ENCODE peak calls at places on chromosome 12, in five cellular contexts. M is prostate gland, F is PC-9, J is ovary, K is A549. L is an unnamed sample. For H3K4me1, the result is how much of the 10 kb centered on the place peaks cover.

GRCh38 chr12:53096089-53096741 is 1.3 kb upstream of the IGFBP6 start:
- DNase-seq in M (no peak), K (no peak), F (no peak), J (peak), L (peak)

GRCh38 chr12:120972870-120973543 is 5.3 kb upstream of the HNF1A start:
- DNase-seq in M (no peak), J (no peak), K (no peak), F (peak), L (no peak)

GRCh38 chr12:14845350-14845750 is 2.0 kb upstream of the ART4 start:
- DNase-seq in M (peak), F (peak), J (peak), K (peak), L (peak)

GRCh38 chr12:67182551-67182950 is 86.6 kb upstream of the CAND1 start:
- DNase-seq in K (no peak), J (no peak), M (no peak), F (no peak), L (no peak)

GRCh38 chr12:79252358-79253075 is 387.9 kb downstream of the SYT1 start:
- DNase-seq in J (no peak), F (no peak), K (no peak), M (no peak), L (no peak)

GRCh38 chr12:109020750-109021380 is at the start of gene SVOP:
- DNase-seq in J (peak), F (peak), M (peak), K (peak), L (peak)

GRCh38 chr12:55717397-55718007 is 1.7 kb downstream of the BLOC1S1 start:
- DNase-seq in J (no peak), F (no peak), M (no peak), K (no peak), L (no peak)

GRCh38 chr12:49763006-49763591 is 21.7 kb downstream of the TMBIM6 start:
- DNase-seq in F (no peak), J (peak), K (peak), M (peak), L (peak)

GRCh38 chr12:47547077-47547476 is 158.8 kb downstream of the RPAP3 start:
- DNase-seq in F (no peak), M (no peak), J (no peak), K (peak), L (no peak)

GRCh38 chr12:3989218-3989550 is 116.0 kb upstream of the PARP11 start:
- DNase-seq in F (no peak), J (no peak), M (no peak), K (no peak), L (no peak)

GRCh38 chr12:106647793-106648514 is 65.2 kb downstream of the RFX4 start:
- DNase-seq in F (no peak), J (no peak), M (no peak), K (no peak), L (no peak)

GRCh38 chr12:107236824-107237467 is 143.6 kb upstream of the CRY1 start:
- DNase-seq in J (no peak), F (peak), K (no peak), M (no peak), L (no peak)

GRCh38 chr12:118645219-118645618 is 268.9 kb downstream of the SUDS3 start:
- DNase-seq in J (no peak), F (no peak), M (no peak), K (peak), L (no peak)

GRCh38 chr12:122956028-122956427 is 10.2 kb downstream of the ABCB9 start:
- DNase-seq in M (no peak), J (no peak), K (no peak), F (no peak), L (no peak)

GRCh38 chr12:70379856-70380255 is 13.8 kb downstream of the KCNMB4 start:
- DNase-seq in M (no peak), F (no peak), J (no peak), K (no peak), L (no peak)

GRCh38 chr12:117853600-117853999 is 115.2 kb downstream of the KSR2 start:
- DNase-seq in F (peak), K (peak), J (no peak), M (peak), L (peak)

GRCh38 chr12:132319991-132320570 is 9.3 kb downstream of the GALNT9 start:
- DNase-seq in J (no peak), F (no peak), K (no peak), M (no peak), L (no peak)

GRCh38 chr12:122206111-122206881 is 2.8 kb downstream of the B3GNT4 start:
- DNase-seq in F (no peak), M (no peak), K (no peak), J (no peak), L (no peak)

GRCh38 chr12:68247785-68248184 is 5.6 kb downstream of the IL22 start:
- DNase-seq in F (no peak), J (no peak), K (no peak), M (no peak), L (no peak)

GRCh38 chr12:113500662-113501435 is 29.2 kb upstream of the LHX5 start:
- DNase-seq in F (no peak), K (no peak), M (no peak), J (no peak), L (no peak)

GRCh38 chr12:122076743-122077495 is 1.6 kb upstream of the MLXIP start:
- DNase-seq in M (no peak), J (peak), F (no peak), K (no peak), L (no peak)

GRCh38 chr12:79423560-79423959 is 267.2 kb downstream of the PAWR start:
- DNase-seq in F (no peak), M (no peak), J (no peak), K (no peak), L (no peak)

GRCh38 chr12:82174936-82175335 is 183.3 kb downstream of the CCDC59 start:
- DNase-seq in F (no peak), J (no peak), K (no peak), M (no peak), L (no peak)

GRCh38 chr12:4032906-4033628 is 159.9 kb upstream of the PARP11 start:
- DNase-seq in J (no peak), K (no peak), M (no peak), F (no peak), L (no peak)

GRCh38 chr12:22881878-22882277 is 256.9 kb downstream of the ETNK1 start:
- DNase-seq in K (no peak), F (no peak), J (no peak), M (no peak), L (no peak)

GRCh38 chr12:121893901-121894540 is 5.4 kb downstream of the PSMD9 start:
- DNase-seq in M (peak), F (peak), K (peak), J (no peak), L (peak)

GRCh38 chr12:70774055-70774454 is 136.8 kb upstream of the PTPRB start:
- DNase-seq in K (peak), J (no peak), M (no peak), F (no peak), L (no peak)

GRCh38 chr12:38544357-38545066 is 227.9 kb downstream of the ALG10B start:
- DNase-seq in K (peak), J (no peak), F (no peak), M (no peak), L (no peak)

GRCh38 chr12:122200541-122201175 is 2.9 kb upstream of the B3GNT4 start:
- DNase-seq in J (no peak), K (no peak), M (no peak), F (no peak), L (no peak)

GRCh38 chr12:67592228-67593011 is 56.1 kb upstream of the DYRK2 start:
- DNase-seq in K (peak), J (no peak), F (peak), M (peak), L (no peak)

GRCh38 chr12:45549503-45549902 is 180.0 kb upstream of the ARID2 start:
- DNase-seq in J (no peak), F (no peak), M (no peak), K (no peak), L (no peak)

GRCh38 chr12:1994429-1995143 is 9.7 kb downstream of the DCP1B start:
- DNase-seq in K (no peak), J (no peak), F (no peak), M (no peak), L (no peak)
- TF ChIP-seq CTCF in K (no peak), J (no peak), F (no peak), M (no peak), L (no peak)

GRCh38 chr12:43095669-43096068 is 456.3 kb downstream of the ADAMTS20 start:
- DNase-seq in J (no peak), M (no peak), K (no peak), F (no peak), L (no peak)
- H3K27ac ChIP-seq in J (no peak), M (no peak), K (no peak), F (no peak), L (no peak)

DNA sequence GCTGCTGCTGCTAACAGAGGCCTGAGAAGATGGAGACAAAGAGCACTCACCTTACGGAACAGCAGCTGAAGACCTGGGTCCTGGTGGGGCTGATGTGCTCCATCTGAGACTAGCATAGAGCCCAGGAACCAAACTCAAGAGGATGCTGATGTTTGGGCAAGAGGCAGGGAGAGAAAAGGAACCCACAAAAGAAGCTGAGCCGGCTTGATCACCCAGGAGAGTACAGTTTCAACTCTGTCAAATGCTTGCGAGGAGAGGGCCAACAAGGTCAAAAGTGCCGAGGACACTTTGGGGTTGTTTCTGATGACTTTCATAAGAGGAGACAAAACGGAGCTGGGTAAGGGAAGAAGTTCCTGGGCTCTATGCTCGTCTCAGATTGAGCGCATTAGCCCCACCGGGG is 17.3 kb upstream of the NT5DC3 start:
- DNase-seq in M (no peak), K (no peak), J (no peak), F (no peak), L (no peak)
- H3K4me1 ChIP-seq in M (under half), K (under half), J (under half), F (under half), L (under half)

DNA sequence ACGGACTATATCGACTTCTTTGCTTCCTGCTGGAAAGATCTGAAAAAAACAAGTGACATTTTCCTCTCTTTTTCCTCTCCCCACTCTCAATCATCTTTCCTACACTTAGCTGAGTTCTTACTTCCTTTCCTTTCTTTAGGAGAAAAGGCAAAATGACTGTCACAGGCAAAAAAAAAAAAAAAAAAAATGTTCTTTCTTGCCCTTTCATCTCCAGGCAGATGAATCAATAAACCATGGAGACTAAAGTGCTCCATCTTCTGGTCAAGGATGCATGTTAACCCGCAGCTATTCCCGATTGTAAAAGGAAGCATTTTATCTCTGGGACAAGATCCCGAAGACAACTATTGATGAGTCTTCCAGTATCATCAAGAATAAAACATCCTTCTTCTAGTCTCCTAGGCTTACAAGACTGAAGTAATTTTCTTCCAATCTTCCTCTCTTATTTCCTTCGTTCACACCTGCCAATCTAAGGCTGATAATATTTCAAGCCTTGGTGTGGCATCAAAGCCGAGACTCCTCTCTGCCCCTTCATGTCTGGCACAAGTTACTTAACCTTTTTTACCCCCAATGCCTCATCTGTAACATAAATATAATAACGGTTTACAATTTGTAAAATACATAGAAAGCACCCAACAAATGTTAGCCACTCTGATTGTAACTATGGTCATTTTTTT is 94.2 kb upstream of the PLEKHG7 start:
- DNase-seq in M (no peak), J (no peak), F (no peak), K (peak), L (no peak)
- TF ChIP-seq CTCF in M (no peak), J (no peak), F (peak), K (peak), L (peak)

DNA sequence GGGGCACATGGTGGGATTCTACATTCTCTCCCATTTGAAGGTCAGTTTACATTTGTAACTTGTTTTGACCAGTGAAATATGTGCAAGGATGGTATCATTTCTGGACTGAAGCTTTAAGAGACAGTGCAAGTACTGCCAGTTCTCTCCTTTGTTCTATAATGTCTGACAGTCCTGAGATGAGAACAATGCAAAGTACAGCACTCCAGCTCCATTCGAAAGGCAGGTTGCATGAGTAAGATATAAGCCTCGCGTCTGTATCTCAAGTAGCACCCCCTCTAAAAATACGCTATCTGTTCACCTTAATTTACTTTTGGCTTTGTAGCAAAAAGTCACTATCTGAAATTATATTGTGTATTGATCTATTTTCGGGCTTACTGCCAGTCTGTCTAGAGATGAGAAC is 1122.2 kb upstream of the TMEM132C start:
- DNase-seq in F (no peak), K (no peak), M (no peak), J (no peak), L (no peak)
- H3K27ac ChIP-seq in F (no peak), K (no peak), M (no peak), J (no peak), L (no peak)

DNA sequence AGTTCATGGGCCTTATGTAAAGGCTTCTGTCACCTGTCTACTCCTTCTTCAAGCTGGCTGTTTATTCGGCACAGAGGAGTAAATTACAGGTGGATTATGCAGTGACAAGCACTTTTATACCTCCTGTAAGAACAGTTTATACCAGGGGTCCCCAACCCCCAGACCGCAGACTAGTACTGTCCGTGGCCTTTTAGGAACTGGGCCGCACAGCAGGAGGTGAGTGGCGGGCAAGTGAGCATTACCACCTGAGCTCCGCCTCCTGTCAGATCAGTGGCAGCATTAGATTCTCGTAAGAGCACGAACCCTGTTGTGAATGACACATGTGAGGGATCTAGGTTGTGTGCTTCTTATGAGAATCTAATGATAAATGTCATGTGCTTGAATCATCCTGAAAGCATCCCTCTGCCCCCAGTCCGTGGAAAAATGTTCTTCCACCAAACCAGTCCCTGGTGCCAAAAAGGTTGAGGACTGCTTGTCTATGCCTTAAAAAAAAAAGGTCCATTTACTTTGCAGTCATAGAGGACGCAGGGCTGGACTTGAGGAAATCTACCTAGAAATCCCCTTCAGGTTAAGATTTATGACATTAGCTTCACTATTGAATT is 78.8 kb downstream of the ETV6 start:
- DNase-seq in F (no peak), J (no peak), M (no peak), K (no peak), L (no peak)
- H3K4me1 ChIP-seq in F (under half), J (under half), M (under half), K (under half), L (half or more)

GRCh38 chr12:2680676-2681039 is 114.1 kb upstream of the FKBP4 start:
- DNase-seq in M (no peak), F (no peak), K (no peak), J (no peak), L (no peak)
- TF ChIP-seq CTCF in M (no peak), F (no peak), K (no peak), J (no peak), L (no peak)

GRCh38 chr12:6334359-6334758 is 7.5 kb downstream of the TNFRSF1A start:
- DNase-seq in K (no peak), J (no peak), M (no peak), F (no peak), L (no peak)
- H3K27ac ChIP-seq in K (peak), J (peak), M (peak), F (peak), L (peak)

DNA sequence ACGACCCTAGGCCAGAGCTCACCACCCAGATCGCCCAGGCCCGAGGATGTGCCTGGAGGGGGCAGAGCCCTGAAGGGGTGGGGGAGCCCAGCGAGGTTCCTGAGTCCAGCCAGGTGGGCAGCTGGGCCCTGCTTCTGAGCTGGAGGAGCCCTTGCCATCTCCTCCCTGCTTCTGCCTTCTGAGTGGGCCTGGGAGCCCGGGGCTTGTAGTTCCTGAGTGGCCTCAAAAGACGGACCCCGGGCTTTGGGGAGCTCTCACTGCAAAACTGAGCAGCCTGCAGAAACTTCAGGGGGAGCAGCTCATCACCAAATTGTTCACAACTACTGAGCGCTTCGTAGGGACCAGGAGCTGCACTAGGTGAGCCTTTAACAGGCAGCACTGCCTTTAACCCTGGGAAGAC is 112.1 kb downstream of the NCOR2 start:
- DNase-seq in F (no peak), J (peak), M (no peak), K (no peak), L (no peak)
- H3K4me1 ChIP-seq in F (under half), J (under half), M (under half), K (under half), L (half or more)

GRCh38 chr12:58443273-58443980 is 476.9 kb downstream of the LRIG3 start:
- DNase-seq in M (no peak), F (no peak), J (no peak), K (peak), L (no peak)
- TF ChIP-seq CTCF in M (no peak), F (peak), J (no peak), K (peak), L (peak)

L was measured in stomach.